ENCODE peak calls at places on chromosomes 3 and 15, in eight cellular contexts. P is progenitor cell of endocrine pancreas; T is activated CD4-positive, alpha-beta T cell treated with anti-CD3 and anti-CD28 coated beads for 48 hours; J is stimulated activated CD4-positive, alpha-beta T cell treated with anti-CD3 and anti-CD28 coated beads, Interleukin-1b, Interleukin-23, amount 100 ng/mL, for 4 hours; C is osteocyte; K is SK-N-SH; G is DND-41; M is activated gamma-delta T cell treated with Interleukin-2 at 50 U/mL for 16 hours. H is an unnamed sample.

GRCh38 chr15:43877371-43877770 is 50.6 kb downstream of the WDR76 start:
- DNase-seq in P (no peak), J (no peak), K (no peak), C (no peak), T (no peak), M (no peak), G (no peak), H (no peak)

GRCh38 chr3:52986938-52987337 is 58.9 kb downstream of the SFMBT1 start:
- DNase-seq in G (no peak), J (no peak), M (no peak), K (no peak), T (no peak), C (no peak), P (no peak), H (no peak)

GRCh38 chr3:140953028-140953960 is 11.7 kb downstream of the SLC25A36 start:
- DNase-seq in K (no peak), G (no peak), T (no peak), J (no peak), P (no peak), C (no peak), M (no peak), H (no peak)

GRCh38 chr3:164883161-164883560 is 195.1 kb downstream of the SI start:
- DNase-seq in M (no peak), C (no peak), T (no peak), P (no peak), K (no peak), J (no peak), G (no peak), H (no peak)

GRCh38 chr3:16112910-16113504 is 61.5 kb upstream of the GALNT15 start:
- DNase-seq in P (no peak), K (no peak), T (no peak), C (no peak), M (no peak), G (no peak), J (no peak), H (no peak)

GRCh38 chr3:197003461-197004385 is 25.9 kb downstream of the MELTF start:
- DNase-seq in K (no peak), P (no peak), T (peak; percentile 54), M (no peak), J (peak; percentile 12), C (no peak), G (peak; percentile 30), H (peak; percentile 64)

GRCh38 chr3:193483988-193484539 is 70.6 kb downstream of the ATP13A4 start:
- DNase-seq in M (no peak), C (no peak), J (no peak), K (no peak), T (no peak), G (no peak), P (no peak), H (no peak)

GRCh38 chr15:87634361-87634760 is 622.2 kb downstream of the NTRK3 start:
- DNase-seq in K (no peak), P (no peak), J (no peak), T (no peak), C (no peak), M (no peak), G (no peak), H (no peak)

GRCh38 chr3:25421747-25422146 is 6.3 kb upstream of the RARB start:
- DNase-seq in T (no peak), C (no peak), P (no peak), J (no peak), K (no peak), M (no peak), G (no peak), H (no peak)

GRCh38 chr3:171116365-171116764 is 89.8 kb upstream of the SLC2A2 start:
- DNase-seq in C (no peak), K (no peak), M (no peak), T (no peak), P (no peak), J (no peak), G (no peak), H (no peak)

GRCh38 chr3:141769171-141769894 is 6.1 kb downstream of the GRK7 start:
- DNase-seq in T (no peak), J (no peak), G (no peak), M (no peak), C (peak; percentile 70), K (peak; percentile 77), P (no peak), H (no peak)

GRCh38 chr3:175146258-175146657 is 287.1 kb downstream of the NAALADL2 start:
- DNase-seq in J (no peak), C (no peak), K (no peak), T (no peak), G (no peak), P (no peak), M (no peak), H (no peak)

GRCh38 chr15:38243278-38243677 is 9.4 kb upstream of the SPRED1 start:
- DNase-seq in G (no peak), M (no peak), T (no peak), P (no peak), J (no peak), C (no peak), K (no peak), H (no peak)